ENCODE peak calls at places on chromosomes 3 and 15, in four cellular contexts. Z, K, M and F are unnamed samples.

GRCh38 chr15:86915811-86916331 is 836.2 kb downstream of the AGBL1 start:
- DNase-seq in Z (peak), K (no peak), M (no peak), F (no peak)

GRCh38 chr3:171121801-171122200 is 95.3 kb upstream of the SLC2A2 start:
- DNase-seq in Z (no peak), K (no peak), M (no peak), F (no peak)

GRCh38 chr3:184604039-184604955 is 42.7 kb downstream of the EPHB3 start:
- DNase-seq in Z (no peak), K (no peak), M (peak), F (no peak)

GRCh38 chr3:36765104-36765503 is 751 bp upstream of the DCLK3 start:
- DNase-seq in Z (no peak), K (no peak), M (no peak), F (no peak)

GRCh38 chr3:47849186-47850061 is 46.5 kb downstream of the DHX30 start:
- DNase-seq in Z (no peak), K (no peak), M (no peak), F (no peak)

GRCh38 chr15:81133782-81134461 is at the start of gene CFAP161:
- DNase-seq in Z (no peak), K (no peak), M (no peak), F (no peak)

GRCh38 chr3:160409812-160410610 is 10.6 kb downstream of the SMC4 start:
- DNase-seq in Z (no peak), K (no peak), M (no peak), F (no peak)

GRCh38 chr3:194360568-194360967 is 9.0 kb downstream of the LRRC15 start:
- DNase-seq in Z (no peak), K (no peak), M (no peak), F (no peak)

GRCh38 chr15:66778314-66778665 is 76.3 kb downstream of the SMAD6 start:
- DNase-seq in Z (no peak), K (no peak), M (no peak), F (no peak)